ENCODE peak calls at places on chromosome 2, in seven cellular contexts. One of them, this sample, is unnamed.

GRCh38 chr2:101820519-101820918 is 123.0 kb downstream of the MAP4K4 start:
- DNase-seq in HTR-8/SVneo: no peak
- DNase-seq in GM23248: peak
- DNase-seq in activated naive CD8-positive, alpha-beta T cell treated with anti-CD3 and anti-CD28 coated beads for 36 hours: no peak
- DNase-seq in Caco-2: no peak
- DNase-seq in cardiac muscle cell: peak
- DNase-seq in ACHN: peak
- DNase-seq in this sample: no peak

GRCh38 chr2:236265675-236266074 is 1.5 kb upstream of the ASB18 start:
- DNase-seq in HTR-8/SVneo: no peak
- DNase-seq in GM23248: no peak
- DNase-seq in activated naive CD8-positive, alpha-beta T cell treated with anti-CD3 and anti-CD28 coated beads for 36 hours: no peak
- DNase-seq in Caco-2: no peak
- DNase-seq in cardiac muscle cell: no peak
- DNase-seq in ACHN: no peak
- DNase-seq in this sample: no peak

GRCh38 chr2:204027105-204027504 is 90.5 kb downstream of the ICOS start:
- DNase-seq in HTR-8/SVneo: no peak
- DNase-seq in GM23248: no peak
- DNase-seq in activated naive CD8-positive, alpha-beta T cell treated with anti-CD3 and anti-CD28 coated beads for 36 hours: no peak
- DNase-seq in Caco-2: no peak
- DNase-seq in cardiac muscle cell: peak
- DNase-seq in ACHN: no peak
- DNase-seq in this sample: no peak

GRCh38 chr2:241721852-241722251 is 12.6 kb upstream of the D2HGDH start:
- DNase-seq in HTR-8/SVneo: no peak
- DNase-seq in GM23248: no peak
- DNase-seq in activated naive CD8-positive, alpha-beta T cell treated with anti-CD3 and anti-CD28 coated beads for 36 hours: no peak
- DNase-seq in Caco-2: no peak
- DNase-seq in cardiac muscle cell: no peak
- DNase-seq in ACHN: no peak
- DNase-seq in this sample: no peak

GRCh38 chr2:71683070-71683469 is 229.7 kb downstream of the DYSF start:
- DNase-seq in HTR-8/SVneo: no peak
- DNase-seq in GM23248: no peak
- DNase-seq in activated naive CD8-positive, alpha-beta T cell treated with anti-CD3 and anti-CD28 coated beads for 36 hours: no peak
- DNase-seq in Caco-2: no peak
- DNase-seq in cardiac muscle cell: no peak
- DNase-seq in ACHN: no peak
- DNase-seq in this sample: no peak

GRCh38 chr2:28545590-28546195 is 49.8 kb downstream of the PLB1 start:
- DNase-seq in HTR-8/SVneo: no peak
- DNase-seq in GM23248: no peak
- DNase-seq in activated naive CD8-positive, alpha-beta T cell treated with anti-CD3 and anti-CD28 coated beads for 36 hours: peak
- DNase-seq in Caco-2: no peak
- DNase-seq in cardiac muscle cell: no peak
- DNase-seq in ACHN: no peak
- DNase-seq in this sample: no peak

GRCh38 chr2:203328735-203329549 is 748 bp downstream of the ABI2 start:
- DNase-seq in HTR-8/SVneo: peak
- DNase-seq in GM23248: peak
- DNase-seq in activated naive CD8-positive, alpha-beta T cell treated with anti-CD3 and anti-CD28 coated beads for 36 hours: peak
- DNase-seq in Caco-2: peak
- DNase-seq in cardiac muscle cell: peak
- DNase-seq in ACHN: peak
- DNase-seq in this sample: peak

GRCh38 chr2:109350526-109350925 is 221.5 kb downstream of the SH3RF3 start:
- DNase-seq in HTR-8/SVneo: no peak
- DNase-seq in GM23248: peak
- DNase-seq in activated naive CD8-positive, alpha-beta T cell treated with anti-CD3 and anti-CD28 coated beads for 36 hours: no peak
- DNase-seq in Caco-2: no peak
- DNase-seq in cardiac muscle cell: no peak
- DNase-seq in ACHN: no peak
- DNase-seq in this sample: no peak

GRCh38 chr2:214649440-214650205 is 159.9 kb downstream of the BARD1 start:
- DNase-seq in HTR-8/SVneo: no peak
- DNase-seq in GM23248: peak
- DNase-seq in activated naive CD8-positive, alpha-beta T cell treated with anti-CD3 and anti-CD28 coated beads for 36 hours: no peak
- DNase-seq in Caco-2: no peak
- DNase-seq in cardiac muscle cell: no peak
- DNase-seq in ACHN: no peak
- DNase-seq in this sample: no peak

GRCh38 chr2:63301481-63301880 is 250.9 kb downstream of the OTX1 start:
- DNase-seq in HTR-8/SVneo: no peak
- DNase-seq in GM23248: no peak
- DNase-seq in activated naive CD8-positive, alpha-beta T cell treated with anti-CD3 and anti-CD28 coated beads for 36 hours: no peak
- DNase-seq in Caco-2: peak
- DNase-seq in cardiac muscle cell: peak
- DNase-seq in ACHN: peak
- DNase-seq in this sample: no peak

GRCh38 chr2:139864821-139865302 is 1084.7 kb upstream of the NXPH2 start:
- DNase-seq in HTR-8/SVneo: no peak
- DNase-seq in GM23248: no peak
- DNase-seq in activated naive CD8-positive, alpha-beta T cell treated with anti-CD3 and anti-CD28 coated beads for 36 hours: no peak
- DNase-seq in Caco-2: peak
- DNase-seq in cardiac muscle cell: peak
- DNase-seq in ACHN: no peak
- DNase-seq in this sample: no peak

GRCh38 chr2:128444044-128444771 is 125.5 kb upstream of the HS6ST1 start:
- DNase-seq in HTR-8/SVneo: no peak
- DNase-seq in GM23248: no peak
- DNase-seq in activated naive CD8-positive, alpha-beta T cell treated with anti-CD3 and anti-CD28 coated beads for 36 hours: no peak
- DNase-seq in Caco-2: no peak
- DNase-seq in cardiac muscle cell: no peak
- DNase-seq in ACHN: no peak
- DNase-seq in this sample: no peak

GRCh38 chr2:129709956-129710598 is 269.4 kb upstream of the RAB6C start:
- DNase-seq in HTR-8/SVneo: no peak
- DNase-seq in GM23248: no peak
- DNase-seq in activated naive CD8-positive, alpha-beta T cell treated with anti-CD3 and anti-CD28 coated beads for 36 hours: no peak
- DNase-seq in Caco-2: no peak
- DNase-seq in cardiac muscle cell: no peak
- DNase-seq in ACHN: no peak
- DNase-seq in this sample: no peak

GRCh38 chr2:61356958-61357350 is 113.9 kb downstream of the USP34 start:
- DNase-seq in HTR-8/SVneo: no peak
- DNase-seq in GM23248: peak
- DNase-seq in activated naive CD8-positive, alpha-beta T cell treated with anti-CD3 and anti-CD28 coated beads for 36 hours: no peak
- DNase-seq in Caco-2: no peak
- DNase-seq in cardiac muscle cell: peak
- DNase-seq in ACHN: no peak
- DNase-seq in this sample: no peak

GRCh38 chr2:237535385-237536082 is 30.8 kb upstream of the PRLH start:
- DNase-seq in HTR-8/SVneo: no peak
- DNase-seq in GM23248: no peak
- DNase-seq in activated naive CD8-positive, alpha-beta T cell treated with anti-CD3 and anti-CD28 coated beads for 36 hours: no peak
- DNase-seq in Caco-2: no peak
- DNase-seq in cardiac muscle cell: no peak
- DNase-seq in ACHN: no peak
- DNase-seq in this sample: no peak

GRCh38 chr2:30664761-30665358 is 142.4 kb downstream of the CAPN13 start:
- DNase-seq in HTR-8/SVneo: peak
- DNase-seq in GM23248: peak
- DNase-seq in activated naive CD8-positive, alpha-beta T cell treated with anti-CD3 and anti-CD28 coated beads for 36 hours: no peak
- DNase-seq in Caco-2: no peak
- DNase-seq in cardiac muscle cell: peak
- DNase-seq in ACHN: peak
- DNase-seq in this sample: no peak

GRCh38 chr2:86649119-86649947 is 25.7 kb upstream of the RNF103 start:
- DNase-seq in HTR-8/SVneo: no peak
- DNase-seq in GM23248: no peak
- DNase-seq in activated naive CD8-positive, alpha-beta T cell treated with anti-CD3 and anti-CD28 coated beads for 36 hours: no peak
- DNase-seq in Caco-2: no peak
- DNase-seq in cardiac muscle cell: no peak
- DNase-seq in ACHN: no peak
- DNase-seq in this sample: no peak

GRCh38 chr2:112690853-112691390 is 29.9 kb upstream of the NT5DC4 start:
- DNase-seq in HTR-8/SVneo: peak
- DNase-seq in GM23248: peak
- DNase-seq in activated naive CD8-positive, alpha-beta T cell treated with anti-CD3 and anti-CD28 coated beads for 36 hours: peak
- DNase-seq in Caco-2: peak
- DNase-seq in cardiac muscle cell: peak
- DNase-seq in ACHN: peak
- DNase-seq in this sample: peak

GRCh38 chr2:9127316-9127715 is 79.3 kb upstream of the ASAP2 start:
- DNase-seq in HTR-8/SVneo: no peak
- DNase-seq in GM23248: no peak
- DNase-seq in activated naive CD8-positive, alpha-beta T cell treated with anti-CD3 and anti-CD28 coated beads for 36 hours: no peak
- DNase-seq in Caco-2: no peak
- DNase-seq in cardiac muscle cell: no peak
- DNase-seq in ACHN: no peak
- DNase-seq in this sample: no peak